ENCODE peak calls at places on chromosomes 3 and 15, in six cellular contexts. F, T, B, N, E and R are unnamed samples.

GRCh38 chr3:96863129-96863740 is 48.8 kb downstream of the EPHA6 start:
- DNase-seq in F (peak; percentile 27), T (peak; percentile 37), B (peak; percentile 33), N (peak; percentile 28), E (peak; percentile 60), R (peak; percentile 58)

GRCh38 chr15:73945109-73945508 is 18.8 kb downstream of the LOXL1 start:
- DNase-seq in F (no peak), T (no peak), B (no peak), N (no peak), E (no peak), R (no peak)

GRCh38 chr15:74229686-74230085 is 6.4 kb upstream of the CCDC33 start:
- DNase-seq in F (no peak), T (no peak), B (no peak), N (no peak), E (no peak), R (no peak)

GRCh38 chr15:42143866-42144625 is 12.4 kb downstream of the PLA2G4F start:
- DNase-seq in F (no peak), T (no peak), B (no peak), N (no peak), E (no peak), R (no peak)

GRCh38 chr3:137616019-137616418 is 148.1 kb upstream of the SOX14 start:
- DNase-seq in F (no peak), T (no peak), B (no peak), N (no peak), E (no peak), R (no peak)

GRCh38 chr3:83928391-83928790 is 1030.4 kb upstream of the CADM2 start:
- DNase-seq in F (no peak), T (peak; percentile 41), B (peak; percentile 72), N (peak; percentile 50), E (peak; percentile 72), R (peak; percentile 54)

GRCh38 chr15:32952901-32953889 is 235.4 kb downstream of the GREM1 start:
- DNase-seq in F (no peak), T (no peak), B (no peak), N (no peak), E (peak; percentile 49), R (no peak)

GRCh38 chr15:98034731-98035130 is 74.2 kb downstream of the ARRDC4 start:
- DNase-seq in F (no peak), T (no peak), B (no peak), N (no peak), E (no peak), R (no peak)

GRCh38 chr3:58651268-58651667 is 15.3 kb downstream of the FAM3D start:
- DNase-seq in F (no peak), T (no peak), B (no peak), N (no peak), E (no peak), R (no peak)

GRCh38 chr3:122957707-122958210 is 69.8 kb downstream of the SEMA5B start:
- DNase-seq in F (peak; percentile 14), T (no peak), B (no peak), N (no peak), E (no peak), R (no peak)

GRCh38 chr15:35519536-35520149 is 26.3 kb downstream of the DPH6 start:
- DNase-seq in F (no peak), T (no peak), B (peak; percentile 55), N (peak; percentile 45), E (no peak), R (peak; percentile 11)

GRCh38 chr3:167067844-167068161 is 312.3 kb downstream of the ZBBX start:
- DNase-seq in F (no peak), T (no peak), B (no peak), N (no peak), E (no peak), R (no peak)

GRCh38 chr3:30914696-30915095 is 20.2 kb upstream of the GADL1 start:
- DNase-seq in F (no peak), T (no peak), B (no peak), N (no peak), E (no peak), R (no peak)

GRCh38 chr3:9080165-9080564 is 116.9 kb upstream of the RAD18 start:
- DNase-seq in F (no peak), T (no peak), B (no peak), N (no peak), E (no peak), R (no peak)

GRCh38 chr3:43699864-43700263 is 9.1 kb downstream of the ABHD5 start:
- DNase-seq in F (no peak), T (peak; percentile 24), B (peak; percentile 44), N (no peak), E (peak; percentile 56), R (peak; percentile 24)

GRCh38 chr3:104947946-104948345 is 418.8 kb upstream of the ALCAM start:
- DNase-seq in F (no peak), T (no peak), B (no peak), N (no peak), E (no peak), R (no peak)

GRCh38 chr15:71120428-71120944 is 5.2 kb downstream of the THSD4 start:
- DNase-seq in F (no peak), T (peak; percentile 38), B (no peak), N (no peak), E (peak; percentile 61), R (no peak)

GRCh38 chr3:55285156-55285555 is 201.9 kb downstream of the WNT5A start:
- DNase-seq in F (no peak), T (no peak), B (no peak), N (no peak), E (no peak), R (no peak)

GRCh38 chr15:78415284-78415683 is 22.7 kb upstream of the IREB2 start:
- DNase-seq in F (no peak), T (peak; percentile 53), B (no peak), N (no peak), E (no peak), R (no peak)

GRCh38 chr15:60044636-60045273 is 40.6 kb downstream of the FOXB1 start:
- DNase-seq in F (no peak), T (no peak), B (peak; percentile 11), N (no peak), E (no peak), R (no peak)

GRCh38 chr15:44188810-44189209 is 6.3 kb downstream of the FRMD5 start:
- DNase-seq in F (no peak), T (no peak), B (no peak), N (no peak), E (no peak), R (no peak)

GRCh38 chr3:152222327-152222726 is 46.4 kb upstream of the MBNL1 start:
- DNase-seq in F (no peak), T (no peak), B (no peak), N (no peak), E (no peak), R (no peak)

GRCh38 chr3:41117398-41117870 is 81.9 kb upstream of the CTNNB1 start:
- DNase-seq in F (peak; percentile 35), T (no peak), B (peak; percentile 27), N (peak; percentile 95), E (peak; percentile 47), R (peak; percentile 64)

DNA sequence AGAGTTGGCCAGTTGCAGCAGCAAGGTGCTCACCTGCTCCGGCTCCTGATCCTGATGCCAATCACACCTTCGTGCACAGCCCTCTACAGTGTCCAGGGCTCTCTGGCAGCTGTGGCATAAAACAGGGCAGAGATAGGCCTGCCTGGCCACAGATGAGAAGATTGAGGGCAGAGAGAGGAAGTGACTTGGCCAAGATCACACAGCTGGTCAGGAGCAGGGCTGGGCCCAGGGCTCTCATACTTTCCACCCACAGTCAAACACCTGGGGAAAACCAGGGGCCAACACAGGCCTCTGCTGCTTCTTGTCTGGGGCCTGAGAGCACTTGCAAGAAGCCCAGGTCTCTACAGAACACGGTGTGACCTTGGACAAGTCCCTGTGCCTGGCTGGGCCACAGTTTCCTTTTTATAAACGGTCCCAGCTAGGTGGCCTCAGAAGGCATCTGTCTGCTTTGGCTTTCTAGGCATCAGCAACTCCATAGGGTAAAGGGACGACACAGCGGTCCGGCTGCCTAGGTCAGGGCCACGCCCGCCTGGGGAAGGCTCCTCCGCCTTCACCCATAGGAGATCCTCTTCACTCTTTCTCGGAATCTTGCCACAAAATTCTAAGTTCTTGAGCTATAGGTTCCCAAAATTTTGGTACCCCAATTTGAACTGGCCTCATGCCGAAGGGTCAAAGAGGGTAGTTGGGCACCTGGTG is 3.1 kb downstream of the ATP2B2 start:
- DNase-seq in F (no peak), T (no peak), B (no peak), N (no peak), E (no peak), R (no peak)
- H3K4me3 ChIP-seq in F (no peak overlapping the region), T (no peak overlapping the region), B (no peak overlapping the region), N (no peak overlapping the region), E (no peak overlapping the region), R (no peak overlapping the region)

DNA sequence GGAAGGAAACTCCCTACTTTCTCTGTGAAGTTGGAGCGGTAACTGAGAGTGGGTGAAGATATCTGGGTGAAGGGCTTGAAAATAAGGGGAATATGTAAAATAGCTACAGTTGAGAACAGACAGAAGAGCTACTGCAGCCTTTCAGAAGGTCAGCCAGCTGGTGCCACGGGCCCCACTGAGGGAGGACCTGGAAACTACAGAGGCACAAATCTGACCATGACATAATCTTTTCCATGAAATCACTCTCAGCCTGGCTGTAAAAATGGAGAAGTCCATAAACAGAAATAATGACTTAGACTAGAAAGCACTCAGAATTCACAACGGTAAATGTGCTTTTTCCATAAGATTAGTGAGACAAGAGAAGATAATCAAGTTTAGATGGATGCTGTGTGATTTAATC is 46.4 kb downstream of the ST3GAL6 start:
- DNase-seq in F (no peak), T (no peak), B (no peak), N (no peak), E (no peak), R (no peak)
- H3K36me3 ChIP-seq in F (peaks cover 4% of the 10 kb centered on the region), T (peaks cover 61% of the 10 kb centered on the region), B (peaks cover 24% of the 10 kb centered on the region), N (peaks cover 12% of the 10 kb centered on the region), E (peaks cover 83% of the 10 kb centered on the region), R (peaks cover 32% of the 10 kb centered on the region)

DNA sequence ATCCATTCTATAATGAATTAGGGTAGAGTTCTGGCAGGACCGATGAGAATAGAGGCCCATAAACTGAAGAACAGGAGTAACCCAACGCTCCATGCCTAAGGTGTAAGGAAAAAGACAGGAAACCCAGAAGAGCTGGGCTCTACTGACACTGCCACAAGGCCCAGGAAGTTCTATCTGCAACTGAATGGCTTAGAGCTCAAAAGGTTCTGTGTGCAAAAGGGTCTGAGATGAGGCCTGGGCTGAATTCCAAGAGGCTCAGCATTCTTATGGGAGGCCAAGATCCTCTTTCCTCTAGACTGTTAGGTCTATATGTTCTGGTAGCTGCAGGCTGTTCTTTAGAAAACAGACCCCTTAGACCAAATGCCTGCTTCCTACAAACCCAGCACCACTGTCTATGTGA is 30.5 kb upstream of the PRSS50 start:
- DNase-seq in F (no peak), T (no peak), B (no peak), N (no peak), E (no peak), R (no peak)
- H3K4me3 ChIP-seq in F (no peak overlapping the region), T (no peak overlapping the region), B (no peak overlapping the region), N (no peak overlapping the region), E (no peak overlapping the region), R (no peak overlapping the region)

GRCh38 chr3:64022451-64023186 is 675 bp downstream of the PSMD6 start:
- DNase-seq in F (no peak), T (no peak), B (no peak), N (no peak), E (peak; percentile 51), R (no peak)

GRCh38 chr3:64016941-64017620 is 6.2 kb downstream of the PSMD6 start:
- DNase-seq in F (no peak), T (no peak), B (no peak), N (no peak), E (no peak), R (no peak)

GRCh38 chr3:64019879-64020278 is 3.4 kb downstream of the PSMD6 start:
- DNase-seq in F (no peak), T (no peak), B (no peak), N (no peak), E (no peak), R (no peak)

GRCh38 chr3:64023187-64023860 is at the start of gene PSMD6:
- DNase-seq in F (peak; percentile 72), T (peak; percentile 91), B (peak; percentile 90), N (peak; percentile 68), E (peak; percentile 95), R (peak; percentile 94)

GRCh38 chr3:64019271-64019670 is 4.0 kb downstream of the PSMD6 start:
- DNase-seq in F (no peak), T (no peak), B (no peak), N (no peak), E (no peak), R (no peak)
- H3K36me3 ChIP-seq in F (no peaks in the 10 kb centered on the region), T (peaks cover 72% of the 10 kb centered on the region), B (peaks cover 76% of the 10 kb centered on the region), N (peaks cover 11% of the 10 kb centered on the region), E (peaks cover 76% of the 10 kb centered on the region), R (peaks cover 74% of the 10 kb centered on the region)